ENCODE peak calls at places on chromosomes 12 and 14, in seven cellular contexts. X is mammary epithelial cell, E is ascending aorta, Q is uterus, I is fibroblast of lung, B is psoas muscle, Y is IMR-90. F is an unnamed sample.

GRCh38 chr14:59331217-59331616 is 134.0 kb downstream of the GPR135 start:
- DNase-seq in E (no peak), X (no peak), Q (no peak), Y (no peak), B (no peak), I (no peak), F (no peak)

GRCh38 chr12:28878629-28879028 is 270.4 kb upstream of the FAR2 start:
- DNase-seq in Q (no peak), B (no peak), E (no peak), X (no peak), I (no peak), Y (no peak), F (no peak)

GRCh38 chr14:53814371-53814770 is 142.3 kb downstream of the BMP4 start:
- DNase-seq in I (peak; percentile 23), E (no peak), Q (no peak), B (no peak), X (no peak), Y (no peak), F (no peak)

GRCh38 chr12:88946377-88946997 is 366.2 kb upstream of the KITLG start:
- DNase-seq in Y (peak; percentile 78), Q (no peak), X (peak; percentile 69), I (peak; percentile 85), B (no peak), E (no peak), F (peak; percentile 76)

GRCh38 chr12:131929530-131930456 is 717 bp downstream of the PUS1 start:
- DNase-seq in E (no peak), Q (no peak), X (peak; percentile 40), I (no peak), Y (peak; percentile 10), B (no peak), F (no peak)

GRCh38 chr14:73058923-73059311 is 583 bp downstream of the RBM25 start:
- DNase-seq in I (peak; percentile 29), X (peak; percentile 40), E (no peak), Y (peak; percentile 14), Q (no peak), B (no peak), F (no peak)

GRCh38 chr14:66288511-66288910 is 197.7 kb upstream of the CCDC196 start:
- DNase-seq in Y (no peak), Q (no peak), E (no peak), B (no peak), X (peak; percentile 39), I (no peak), F (no peak)

GRCh38 chr12:115450017-115450416 is 766.0 kb upstream of the TBX3 start:
- DNase-seq in I (no peak), B (no peak), E (no peak), Q (no peak), Y (no peak), X (no peak), F (no peak)

GRCh38 chr14:81388236-81388801 is 11.8 kb downstream of the STON2 start:
- DNase-seq in B (no peak), E (no peak), I (no peak), Y (no peak), Q (no peak), X (no peak), F (no peak)

GRCh38 chr12:132023658-132024057 is 73.9 kb downstream of the EP400 start:
- DNase-seq in E (no peak), I (no peak), B (no peak), X (no peak), Q (no peak), Y (no peak), F (no peak)

GRCh38 chr12:88144037-88144436 is 1.9 kb downstream of the TMTC3 start:
- DNase-seq in E (no peak), Y (no peak), I (no peak), X (no peak), B (no peak), Q (no peak), F (no peak)

GRCh38 chr14:55130194-55130550 is 1.1 kb downstream of the LGALS3 start:
- DNase-seq in B (no peak), I (peak; percentile 38), Q (no peak), E (no peak), Y (peak; percentile 69), X (peak; percentile 31), F (no peak)

GRCh38 chr14:81269100-81269978 is 48.6 kb upstream of the GTF2A1 start:
- DNase-seq in Y (peak; percentile 68), E (no peak), Q (no peak), B (no peak), I (peak; percentile 78), X (peak; percentile 64), F (no peak)

GRCh38 chr14:64807588-64807987 is 72.1 kb downstream of the SPTB start:
- DNase-seq in X (no peak), Q (no peak), B (peak; percentile 56), I (no peak), Y (no peak), E (no peak), F (no peak)

GRCh38 chr12:96234591-96235496 is 40.7 kb downstream of the ELK3 start:
- DNase-seq in E (no peak), B (no peak), Y (no peak), Q (peak; percentile 39), I (no peak), X (no peak), F (no peak)

GRCh38 chr14:92601131-92601710 is 87.6 kb downstream of the RIN3 start:
- DNase-seq in Q (no peak), X (no peak), B (no peak), Y (no peak), I (no peak), E (no peak), F (no peak)

GRCh38 chr14:92600318-92601053 is 86.9 kb downstream of the RIN3 start:
- DNase-seq in I (peak; percentile 81), B (no peak), Q (no peak), X (peak; percentile 78), E (no peak), Y (peak; percentile 87), F (peak; percentile 77)

GRCh38 chr14:92601757-92602417 is 88.3 kb downstream of the RIN3 start:
- DNase-seq in X (no peak), E (no peak), I (no peak), Y (no peak), Q (no peak), B (no peak), F (no peak)

GRCh38 chr14:92605274-92605940 is 91.8 kb downstream of the RIN3 start:
- DNase-seq in Q (no peak), X (no peak), I (no peak), E (no peak), B (no peak), Y (no peak), F (no peak)

GRCh38 chr14:92603309-92604257 is 90.0 kb downstream of the RIN3 start:
- DNase-seq in I (peak; percentile 78), B (no peak), X (peak; percentile 51), Q (no peak), E (peak; percentile 36), Y (peak; percentile 83), F (peak; percentile 78)
- TF ChIP-seq CTCF in I (peak; percentile 29), B (no peak), X (peak; percentile 36), Q (no peak), E (peak; percentile 51), Y (peak; percentile 32), F (peak; percentile 42)

DNA sequence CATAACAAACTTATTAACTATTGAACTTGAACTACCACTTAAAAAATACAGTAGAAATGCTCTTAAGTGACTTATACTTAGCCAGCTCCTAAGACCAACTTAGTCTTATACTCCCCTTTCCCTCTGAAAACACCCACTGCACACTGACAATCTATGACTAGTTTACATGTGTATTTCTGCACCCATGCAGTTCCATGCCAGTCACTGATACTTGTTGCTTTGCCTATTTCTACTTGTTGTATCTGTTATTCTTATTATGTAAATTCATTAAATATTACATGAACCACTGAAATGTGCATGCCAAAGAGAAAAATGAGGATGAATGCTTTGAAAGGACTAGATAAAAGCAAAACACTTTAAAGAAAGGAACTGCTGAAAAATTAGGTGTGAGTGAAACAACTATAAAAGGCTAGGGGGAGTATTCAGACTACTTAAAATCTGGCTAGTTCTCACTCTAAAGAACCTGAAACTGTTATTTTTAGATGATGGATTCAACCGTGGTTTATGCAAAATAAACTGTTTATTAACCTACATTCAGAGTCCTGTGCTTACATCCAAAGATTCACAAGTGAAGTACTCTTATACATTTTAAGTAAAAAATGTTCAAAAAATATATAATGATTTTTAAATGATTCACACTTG is 74.7 kb downstream of the RPS6KA5 start:
- DNase-seq in I (no peak), Y (no peak), X (no peak), Q (no peak), E (no peak), B (no peak), F (no peak)
- H3K4me3 ChIP-seq in I (no peak overlapping the region), Y (no peak overlapping the region), X (no peak overlapping the region), Q (no peak overlapping the region), E (no peak overlapping the region), B (no peak overlapping the region), F (no peak overlapping the region)

DNA sequence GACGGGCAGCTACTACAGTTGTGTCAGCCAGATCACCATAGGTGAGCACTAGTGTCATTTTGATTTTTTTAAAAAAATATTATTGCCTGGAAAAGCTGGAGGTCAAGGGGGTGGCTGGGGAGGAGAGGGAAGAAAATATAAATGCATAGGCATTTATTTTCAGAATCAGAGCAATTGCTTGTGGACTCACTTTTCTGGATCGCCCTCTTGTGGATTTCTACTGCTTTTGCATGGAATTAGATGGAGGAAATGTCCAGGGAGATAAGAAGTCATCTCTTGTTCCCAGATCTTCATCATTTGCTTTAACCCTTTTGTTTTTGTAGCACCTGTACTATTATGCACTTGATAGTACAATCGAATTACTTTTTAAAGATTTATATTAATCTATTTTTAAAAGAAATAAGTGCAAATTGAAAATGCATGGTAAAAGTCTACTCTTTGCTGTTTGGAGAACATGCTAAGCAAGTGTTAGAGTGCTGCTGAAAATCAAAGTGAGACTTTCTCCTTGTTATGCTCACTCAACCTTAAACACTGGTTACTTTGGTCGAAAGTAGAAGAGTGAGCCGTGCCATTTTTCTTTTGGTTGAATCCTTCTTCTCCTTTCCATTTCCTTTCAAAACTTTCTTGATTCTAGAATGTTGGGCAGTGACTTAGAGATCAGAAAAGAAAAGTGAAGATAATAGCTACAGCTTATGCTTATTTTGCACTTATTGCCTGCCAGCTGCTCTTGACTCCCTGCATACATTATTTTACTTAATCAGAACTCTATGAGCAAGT is 60.6 kb upstream of the ANO4 start:
- DNase-seq in B (no peak), Q (no peak), X (peak; percentile 24), E (no peak), Y (peak; percentile 60), I (peak; percentile 65), F (no peak)
- TF ChIP-seq CTCF in B (no peak), Q (no peak), X (peak; percentile 58), E (no peak), Y (peak; percentile 67), I (peak; percentile 74), F (peak; percentile 48)

GRCh38 chr14:92897922-92898599 is 24.9 kb upstream of the CHGA start:
- DNase-seq in E (no peak), Y (no peak), X (no peak), B (no peak), I (no peak), Q (no peak), F (no peak)
- H3K4me3 ChIP-seq in E (no peak overlapping the region), Y (no peak overlapping the region), X (no peak overlapping the region), B (no peak overlapping the region), I (no peak overlapping the region), Q (no peak overlapping the region), F (no peak overlapping the region)

GRCh38 chr12:16849473-16849872 is 243.5 kb upstream of the LMO3 start:
- DNase-seq in E (no peak), X (no peak), I (no peak), Y (no peak), Q (no peak), B (no peak), F (no peak)

GRCh38 chr12:16844875-16845274 is 238.9 kb upstream of the LMO3 start:
- DNase-seq in Q (no peak), X (no peak), Y (no peak), B (no peak), I (no peak), E (no peak), F (no peak)
- TF ChIP-seq CTCF in Q (no peak), X (no peak), Y (no peak), B (no peak), I (no peak), E (no peak), F (no peak)